ENCODE peak calls at places on chromosomes 2 and 18, in six cellular contexts. O is left ventricle myocardium inferior, U is heart left ventricle, W is RWPE1, M is neural progenitor cell, E is activated T-helper 1 cell treated with Interleukin-2 at 50 U/mL for 16 hours. Y is an unnamed sample.

GRCh38 chr18:13597068-13597467 is 129.3 kb downstream of the FAM210A start:
- DNase-seq in E (no peak), W (no peak), U (no peak), M (no peak), O (no peak), Y (no peak)

GRCh38 chr2:97745474-97746172 is 32.2 kb downstream of the ZAP70 start:
- DNase-seq in O (peak), U (no peak), E (no peak), W (no peak), M (no peak), Y (no peak)

GRCh38 chr2:30096451-30096850 is 50.4 kb upstream of the YPEL5 start:
- DNase-seq in E (no peak), M (no peak), W (no peak), O (no peak), U (no peak), Y (no peak)

GRCh38 chr2:9152975-9153402 is 53.6 kb upstream of the ASAP2 start:
- DNase-seq in O (no peak), E (no peak), M (no peak), U (no peak), W (no peak), Y (no peak)

GRCh38 chr2:227655454-227655853 is 11.2 kb upstream of the SCYGR5 start:
- DNase-seq in U (no peak), O (no peak), E (no peak), W (peak), M (no peak), Y (peak)

GRCh38 chr2:128506127-128506526 is 187.5 kb upstream of the HS6ST1 start:
- DNase-seq in M (no peak), W (no peak), U (no peak), O (no peak), E (no peak), Y (no peak)

GRCh38 chr2:15300645-15301573 is 260.2 kb downstream of the NBAS start:
- DNase-seq in U (no peak), O (no peak), E (no peak), W (no peak), M (no peak), Y (no peak)

GRCh38 chr2:236600892-236601291 is 31.3 kb downstream of the ACKR3 start:
- DNase-seq in U (no peak), E (no peak), M (no peak), O (no peak), W (peak), Y (peak)

GRCh38 chr2:111663471-111663951 is 220.5 kb downstream of the ANAPC1 start:
- DNase-seq in U (no peak), W (no peak), O (no peak), E (no peak), M (no peak), Y (no peak)